ENCODE peak calls at places on chromosomes 11 and 22, in nine cellular contexts. E, K, V, O, H, A, M, I and G are unnamed samples.

GRCh38 chr11:65871811-65872548 is 620 bp downstream of the EFEMP2 start:
- DNase-seq in A (no peak), K (peak; percentile 57), H (no peak), O (no peak), I (peak; percentile 72), M (no peak), V (no peak), E (no peak), G (no peak)

GRCh38 chr11:102272047-102272824 is 45.0 kb upstream of the BIRC3 start:
- DNase-seq in A (no peak), K (no peak), M (no peak), O (no peak), H (no peak), I (no peak), V (no peak), E (no peak), G (no peak)

GRCh38 chr22:45284705-45285305 is at the start of gene UPK3A:
- DNase-seq in V (no peak), O (peak; percentile 79), K (no peak), A (no peak), M (peak; percentile 56), H (peak; percentile 8), E (no peak), I (peak; percentile 90), G (no peak)

GRCh38 chr22:17969732-17970131 is 54.6 kb downstream of the MICAL3 start:
- DNase-seq in I (no peak), M (no peak), V (no peak), E (no peak), A (peak; percentile 50), O (peak; percentile 31), H (no peak), K (peak; percentile 86), G (peak; percentile 58)

GRCh38 chr11:35875466-35875865 is 68.4 kb upstream of the LDLRAD3 start:
- DNase-seq in K (peak; percentile 86), H (no peak), I (no peak), V (no peak), A (no peak), O (no peak), E (no peak), M (no peak), G (no peak)

GRCh38 chr22:25903294-25903693 is 161.3 kb downstream of the MYO18B start:
- DNase-seq in A (no peak), E (no peak), V (no peak), M (peak; percentile 5), I (no peak), K (no peak), H (no peak), O (no peak), G (no peak)

GRCh38 chr11:66880484-66881211 is 23.8 kb downstream of the LRFN4 start:
- DNase-seq in H (peak; percentile 88), O (no peak), V (no peak), E (peak; percentile 60), I (no peak), K (no peak), M (peak; percentile 78), A (peak; percentile 71), G (no peak)

GRCh38 chr11:110430267-110431211 is 791 bp downstream of the FDX1 start:
- DNase-seq in K (peak; percentile 6), I (peak; percentile 82), E (peak; percentile 34), M (peak; percentile 37), V (no peak), O (no peak), A (peak; percentile 32), H (peak; percentile 58), G (no peak)

GRCh38 chr11:102421262-102421661 is 31.3 kb downstream of the TMEM123 start:
- DNase-seq in O (no peak), K (peak; percentile 98), A (no peak), I (no peak), E (peak; percentile 90), V (no peak), M (no peak), H (peak; percentile 54), G (no peak)

GRCh38 chr22:38841211-38841610 is 2.6 kb downstream of the NPTXR start:
- DNase-seq in O (no peak), K (no peak), A (no peak), V (no peak), I (no peak), M (no peak), H (peak; percentile 59), E (no peak), G (no peak)

GRCh38 chr22:19868773-19869471 is 14.2 kb upstream of the GNB1L start:
- DNase-seq in K (no peak), O (peak; percentile 8), I (peak; percentile 48), A (no peak), V (no peak), M (no peak), E (peak; percentile 76), H (no peak), G (no peak)

GRCh38 chr22:37019309-37020191 is at the start of the genes MPST and TST:
- DNase-seq in V (no peak), H (peak; percentile 62), A (peak; percentile 37), O (peak; percentile 84), M (peak; percentile 46), E (peak; percentile 86), K (peak; percentile 47), I (peak; percentile 93), G (no peak)

GRCh38 chr11:125402436-125402835 is 93.6 kb downstream of the FEZ1 start:
- DNase-seq in K (peak; percentile 76), E (no peak), O (no peak), H (no peak), V (no peak), A (peak; percentile 23), M (no peak), I (no peak), G (no peak)

GRCh38 chr22:21568207-21569075 is 927 bp downstream of the UBE2L3 start:
- DNase-seq in I (peak; percentile 70), K (no peak), A (peak; percentile 27), O (no peak), V (no peak), H (no peak), E (no peak), M (peak; percentile 16), G (no peak)

GRCh38 chr11:94134651-94135512 is 6.2 kb downstream of the PANX1 start:
- DNase-seq in K (peak; percentile 92), A (peak; percentile 88), E (peak; percentile 47), O (peak; percentile 86), H (no peak), I (no peak), M (no peak), V (no peak), G (peak; percentile 88)

GRCh38 chr11:111409915-111410314 is 30.8 kb upstream of the POU2AF1 start:
- DNase-seq in M (no peak), H (no peak), E (no peak), A (no peak), I (no peak), V (no peak), O (no peak), K (no peak), G (no peak)

GRCh38 chr11:28900427-28900826 is 792.2 kb downstream of the METTL15 start:
- DNase-seq in E (no peak), H (no peak), K (no peak), A (no peak), O (no peak), I (no peak), M (no peak), V (no peak), G (no peak)

GRCh38 chr22:17818649-17819048 is 44.4 kb upstream of the BID start:
- DNase-seq in O (no peak), V (no peak), K (no peak), A (no peak), E (no peak), H (no peak), I (no peak), M (no peak), G (no peak)